ENCODE peak calls at places on chromosomes 12 and 14, in seven cellular contexts. G, A, N, O, M, Z and B are unnamed samples.
A peak's percentile ranks its signal among the peaks of the same experiment; 100 is the strongest.

GRCh38 chr12:131137836-131138637 is 184.3 kb downstream of the ADGRD1 start:
- DNase-seq in G (no peak), Z (peak; percentile 23), M (peak; percentile 69), O (no peak), N (no peak), A (no peak), B (no peak)

GRCh38 chr12:64737539-64737938 is 21.7 kb downstream of the GNS start:
- DNase-seq in Z (no peak), O (no peak), G (no peak), A (peak; percentile 15), M (no peak), N (no peak), B (no peak)

GRCh38 chr12:121925361-121925725 is 7.0 kb downstream of the CFAP251 start:
- DNase-seq in M (no peak), G (no peak), A (no peak), O (no peak), Z (no peak), N (no peak), B (no peak)

GRCh38 chr14:31410048-31410654 is 10.2 kb downstream of the HEATR5A start:
- DNase-seq in G (no peak), A (no peak), N (no peak), M (no peak), O (no peak), Z (no peak), B (no peak)

GRCh38 chr12:60693019-60693626 is 1097.3 kb downstream of the SLC16A7 start:
- DNase-seq in N (no peak), O (no peak), G (no peak), M (no peak), Z (no peak), A (no peak), B (no peak)

GRCh38 chr12:57250956-57251355 is at the start of gene STAC3:
- DNase-seq in Z (no peak), O (no peak), A (no peak), G (no peak), M (no peak), N (no peak), B (no peak)

GRCh38 chr12:63095369-63095967 is 55.5 kb downstream of the AVPR1A start:
- DNase-seq in M (no peak), N (peak; percentile 53), Z (no peak), O (no peak), G (no peak), A (no peak), B (no peak)

GRCh38 chr12:30461011-30461670 is 234.5 kb downstream of the IPO8 start:
- DNase-seq in Z (no peak), N (no peak), G (no peak), A (no peak), M (no peak), O (no peak), B (no peak)

GRCh38 chr14:91414475-91415342 is 2.9 kb downstream of the CCDC88C start:
- DNase-seq in G (no peak), A (no peak), N (no peak), Z (no peak), O (no peak), M (no peak), B (no peak)

GRCh38 chr14:96626916-96627315 is 124.7 kb downstream of the PAPOLA start:
- DNase-seq in A (no peak), O (no peak), M (no peak), Z (no peak), G (no peak), N (no peak), B (no peak)

GRCh38 chr14:95106966-95107365 is 50.4 kb downstream of the DICER1 start:
- DNase-seq in M (no peak), A (no peak), G (no peak), Z (no peak), N (no peak), O (no peak), B (no peak)

GRCh38 chr14:72567226-72567625 is 326.7 kb downstream of the DPF3 start:
- DNase-seq in M (no peak), Z (peak; percentile 12), N (no peak), O (no peak), A (no peak), G (no peak), B (no peak)

GRCh38 chr12:6193853-6194815 is 6.1 kb upstream of the CD9 start:
- DNase-seq in O (no peak), M (no peak), A (no peak), Z (no peak), G (no peak), N (no peak), B (peak; percentile 80)

GRCh38 chr12:42641231-42641630 is 51.7 kb upstream of the PRICKLE1 start:
- DNase-seq in N (no peak), G (no peak), A (no peak), O (no peak), M (no peak), Z (no peak), B (no peak)

GRCh38 chr12:22250762-22251161 is 83.7 kb downstream of the ST8SIA1 start:
- DNase-seq in N (no peak), Z (no peak), G (no peak), M (no peak), A (no peak), O (no peak), B (no peak)

GRCh38 chr12:108375986-108376663 is 37.0 kb upstream of the CMKLR1 start:
- DNase-seq in A (no peak), G (no peak), O (no peak), M (no peak), Z (no peak), N (no peak), B (no peak)
- TF ChIP-seq YY1 in A (no peak), G (no peak), O (no peak), M (no peak), Z (no peak), N (no peak), B (no peak)

GRCh38 chr12:29428630-29429029 is 47.7 kb upstream of the ERGIC2 start:
- DNase-seq in M (no peak), G (no peak), Z (no peak), O (peak; percentile 34), N (no peak), A (peak; percentile 63), B (no peak)

GRCh38 chr12:29429999-29430698 is 49.2 kb upstream of the ERGIC2 start:
- DNase-seq in G (no peak), O (no peak), A (no peak), M (no peak), N (no peak), Z (no peak), B (peak; percentile 95)

GRCh38 chr12:29427964-29428363 is 47.0 kb upstream of the ERGIC2 start:
- DNase-seq in O (peak; percentile 37), A (peak; percentile 36), G (no peak), N (peak; percentile 10), M (peak; percentile 12), Z (peak; percentile 17), B (peak; percentile 16)

GRCh38 chr12:29426516-29426915 is 45.5 kb upstream of the ERGIC2 start:
- DNase-seq in M (no peak), Z (no peak), N (no peak), O (no peak), A (no peak), G (no peak), B (no peak)

GRCh38 chr12:29425722-29426121 is 44.8 kb upstream of the ERGIC2 start:
- DNase-seq in A (no peak), Z (no peak), G (no peak), N (no peak), M (no peak), O (no peak), B (no peak)
- H3K9ac ChIP-seq in A (no peak overlapping the region), Z (no peak overlapping the region), G (no peak overlapping the region), N (no peak overlapping the region), M (no peak overlapping the region), O (no peak overlapping the region), B (no peak overlapping the region)

GRCh38 chr14:29282169-29282568 is 515.6 kb downstream of the FOXG1 start:
- DNase-seq in G (no peak), N (no peak), A (no peak), O (no peak), M (no peak), Z (no peak), B (no peak)
- TF ChIP-seq YY1 in G (no peak), N (no peak), A (no peak), O (no peak), M (peak; percentile 24), Z (no peak), B (no peak)

GRCh38 chr12:54337280-54337842 is 12.4 kb downstream of the COPZ1 start:
- DNase-seq in O (no peak), A (no peak), M (no peak), G (no peak), Z (peak; percentile 34), N (peak; percentile 55), B (no peak)
- H3K9ac ChIP-seq in O (no peak overlapping the region), A (no peak overlapping the region), M (no peak overlapping the region), G (no peak overlapping the region), Z (no peak overlapping the region), N (no peak overlapping the region), B (no peak overlapping the region)

GRCh38 chr12:88552672-88553079 is 27.6 kb downstream of the KITLG start:
- DNase-seq in N (peak; percentile 9), G (no peak), M (no peak), O (no peak), A (no peak), Z (no peak), B (no peak)
- TF ChIP-seq YY1 in N (no peak), G (no peak), M (no peak), O (no peak), A (no peak), Z (no peak), B (no peak)

GRCh38 chr12:67512061-67512460 is 136.5 kb upstream of the DYRK2 start:
- DNase-seq in N (no peak), G (no peak), M (no peak), O (no peak), Z (no peak), A (no peak), B (no peak)

GRCh38 chr12:67519824-67520433 is 128.6 kb upstream of the DYRK2 start:
- DNase-seq in A (no peak), N (no peak), O (no peak), G (peak; percentile 82), Z (no peak), M (no peak), B (peak; percentile 84)

GRCh38 chr12:67517181-67517887 is 131.2 kb upstream of the DYRK2 start:
- DNase-seq in Z (no peak), G (no peak), O (no peak), N (no peak), M (no peak), A (peak; percentile 16), B (no peak)

GRCh38 chr12:67514502-67514901 is 134.0 kb upstream of the DYRK2 start:
- DNase-seq in M (no peak), A (no peak), Z (no peak), N (no peak), G (no peak), O (no peak), B (no peak)

GRCh38 chr12:67515679-67516363 is 132.7 kb upstream of the DYRK2 start:
- DNase-seq in A (no peak), N (no peak), M (no peak), O (peak; percentile 51), G (no peak), Z (no peak), B (no peak)
- H3K9ac ChIP-seq in A (no peak overlapping the region), N (no peak overlapping the region), M (no peak overlapping the region), O (no peak overlapping the region), G (no peak overlapping the region), Z (no peak overlapping the region), B (no peak overlapping the region)

GRCh38 chr12:47235258-47236040 is 155.7 kb upstream of the AMIGO2 start:
- DNase-seq in G (no peak), Z (no peak), M (no peak), O (no peak), A (no peak), N (no peak), B (no peak)
- TF ChIP-seq YY1 in G (no peak), Z (no peak), M (no peak), O (no peak), A (no peak), N (no peak), B (no peak)